ENCODE peak calls at places on chromosomes 2 and 18, in eight cellular contexts. One of them, this sample, is unnamed.

GRCh38 chr2:100895402-100895801 is 75.5 kb downstream of the NPAS2 start:
- DNase-seq in adrenal gland: peak
- DNase-seq in BJ: no peak
- DNase-seq in CD4-positive, alpha-beta T cell: no peak
- DNase-seq in cardiac muscle cell: no peak
- DNase-seq in fibroblast of mammary gland: no peak
- DNase-seq in psoas muscle: no peak
- DNase-seq in GM23338: no peak
- DNase-seq in this sample: no peak

GRCh38 chr2:180416553-180417113 is 409.5 kb upstream of the CWC22 start:
- DNase-seq in adrenal gland: no peak
- DNase-seq in BJ: no peak
- DNase-seq in CD4-positive, alpha-beta T cell: no peak
- DNase-seq in cardiac muscle cell: no peak
- DNase-seq in fibroblast of mammary gland: no peak
- DNase-seq in psoas muscle: no peak
- DNase-seq in GM23338: no peak
- DNase-seq in this sample: no peak

GRCh38 chr2:234694244-234695013 is 197.5 kb upstream of the ARL4C start:
- DNase-seq in adrenal gland: no peak
- DNase-seq in BJ: no peak
- DNase-seq in CD4-positive, alpha-beta T cell: no peak
- DNase-seq in cardiac muscle cell: peak
- DNase-seq in fibroblast of mammary gland: peak
- DNase-seq in psoas muscle: no peak
- DNase-seq in GM23338: no peak
- DNase-seq in this sample: no peak

GRCh38 chr2:191931332-191931731 is 84.4 kb upstream of the CAVIN2 start:
- DNase-seq in adrenal gland: no peak
- DNase-seq in BJ: no peak
- DNase-seq in CD4-positive, alpha-beta T cell: no peak
- DNase-seq in cardiac muscle cell: no peak
- DNase-seq in fibroblast of mammary gland: no peak
- DNase-seq in psoas muscle: no peak
- DNase-seq in GM23338: no peak
- DNase-seq in this sample: no peak

GRCh38 chr2:8376603-8377423 is 305.0 kb upstream of the ID2 start:
- DNase-seq in adrenal gland: no peak
- DNase-seq in BJ: no peak
- DNase-seq in CD4-positive, alpha-beta T cell: no peak
- DNase-seq in cardiac muscle cell: no peak
- DNase-seq in fibroblast of mammary gland: no peak
- DNase-seq in psoas muscle: no peak
- DNase-seq in GM23338: no peak
- DNase-seq in this sample: no peak

GRCh38 chr2:124566518-124566970 is 541.5 kb downstream of the CNTNAP5 start:
- DNase-seq in adrenal gland: no peak
- DNase-seq in BJ: no peak
- DNase-seq in CD4-positive, alpha-beta T cell: no peak
- DNase-seq in cardiac muscle cell: peak
- DNase-seq in fibroblast of mammary gland: no peak
- DNase-seq in psoas muscle: no peak
- DNase-seq in GM23338: no peak
- DNase-seq in this sample: no peak

GRCh38 chr2:187336332-187336731 is 111.7 kb downstream of the CALCRL start:
- DNase-seq in adrenal gland: no peak
- DNase-seq in BJ: no peak
- DNase-seq in CD4-positive, alpha-beta T cell: no peak
- DNase-seq in cardiac muscle cell: no peak
- DNase-seq in fibroblast of mammary gland: no peak
- DNase-seq in psoas muscle: no peak
- DNase-seq in GM23338: no peak
- DNase-seq in this sample: no peak

GRCh38 chr2:62156861-62157496 is 38.9 kb upstream of the B3GNT2 start:
- DNase-seq in adrenal gland: no peak
- DNase-seq in BJ: no peak
- DNase-seq in CD4-positive, alpha-beta T cell: no peak
- DNase-seq in cardiac muscle cell: no peak
- DNase-seq in fibroblast of mammary gland: no peak
- DNase-seq in psoas muscle: no peak
- DNase-seq in GM23338: peak
- DNase-seq in this sample: no peak

GRCh38 chr2:15792331-15792730 is 148.0 kb upstream of the MYCN start:
- DNase-seq in adrenal gland: no peak
- DNase-seq in BJ: no peak
- DNase-seq in CD4-positive, alpha-beta T cell: no peak
- DNase-seq in cardiac muscle cell: no peak
- DNase-seq in fibroblast of mammary gland: no peak
- DNase-seq in psoas muscle: no peak
- DNase-seq in GM23338: no peak
- DNase-seq in this sample: no peak

GRCh38 chr2:239278941-239279365 is 121.9 kb downstream of the HDAC4 start:
- DNase-seq in adrenal gland: no peak
- DNase-seq in BJ: no peak
- DNase-seq in CD4-positive, alpha-beta T cell: no peak
- DNase-seq in cardiac muscle cell: no peak
- DNase-seq in fibroblast of mammary gland: peak
- DNase-seq in psoas muscle: no peak
- DNase-seq in GM23338: no peak
- DNase-seq in this sample: no peak

GRCh38 chr2:34979148-34979547 is 1376.4 kb upstream of the CRIM1 start:
- DNase-seq in adrenal gland: no peak
- DNase-seq in BJ: no peak
- DNase-seq in CD4-positive, alpha-beta T cell: no peak
- DNase-seq in cardiac muscle cell: no peak
- DNase-seq in fibroblast of mammary gland: no peak
- DNase-seq in psoas muscle: no peak
- DNase-seq in GM23338: no peak
- DNase-seq in this sample: no peak

GRCh38 chr2:162480067-162480466 is 136.1 kb downstream of the GCA start:
- DNase-seq in adrenal gland: no peak
- DNase-seq in BJ: no peak
- DNase-seq in CD4-positive, alpha-beta T cell: no peak
- DNase-seq in cardiac muscle cell: no peak
- DNase-seq in fibroblast of mammary gland: no peak
- DNase-seq in psoas muscle: no peak
- DNase-seq in GM23338: no peak
- DNase-seq in this sample: no peak

GRCh38 chr2:162161634-162162033 is 9.6 kb upstream of the GCG start:
- DNase-seq in adrenal gland: no peak
- DNase-seq in BJ: no peak
- DNase-seq in CD4-positive, alpha-beta T cell: no peak
- DNase-seq in cardiac muscle cell: no peak
- DNase-seq in fibroblast of mammary gland: no peak
- DNase-seq in psoas muscle: no peak
- DNase-seq in GM23338: no peak
- DNase-seq in this sample: no peak

GRCh38 chr2:134460583-134460998 is 206.7 kb downstream of the MGAT5 start:
- DNase-seq in adrenal gland: peak
- DNase-seq in BJ: no peak
- DNase-seq in CD4-positive, alpha-beta T cell: no peak
- DNase-seq in cardiac muscle cell: peak
- DNase-seq in fibroblast of mammary gland: peak
- DNase-seq in psoas muscle: no peak
- DNase-seq in GM23338: peak
- DNase-seq in this sample: peak

GRCh38 chr18:58158008-58158407 is 114.0 kb downstream of the NEDD4L start:
- DNase-seq in adrenal gland: no peak
- DNase-seq in BJ: no peak
- DNase-seq in CD4-positive, alpha-beta T cell: no peak
- DNase-seq in cardiac muscle cell: no peak
- DNase-seq in fibroblast of mammary gland: no peak
- DNase-seq in psoas muscle: no peak
- DNase-seq in GM23338: no peak
- DNase-seq in this sample: no peak

GRCh38 chr2:113979172-113980128 is 89.6 kb downstream of the ACTR3 start:
- DNase-seq in adrenal gland: no peak
- DNase-seq in BJ: no peak
- DNase-seq in CD4-positive, alpha-beta T cell: no peak
- DNase-seq in cardiac muscle cell: no peak
- DNase-seq in fibroblast of mammary gland: no peak
- DNase-seq in psoas muscle: no peak
- DNase-seq in GM23338: peak
- DNase-seq in this sample: peak

GRCh38 chr2:218851286-218851685 is 8.3 kb upstream of the WNT6 start:
- DNase-seq in adrenal gland: no peak
- DNase-seq in BJ: no peak
- DNase-seq in CD4-positive, alpha-beta T cell: peak
- DNase-seq in cardiac muscle cell: no peak
- DNase-seq in fibroblast of mammary gland: no peak
- DNase-seq in psoas muscle: no peak
- DNase-seq in GM23338: no peak
- DNase-seq in this sample: no peak

GRCh38 chr2:4110273-4110672 is 406.9 kb downstream of the DCDC2C start:
- DNase-seq in adrenal gland: no peak
- DNase-seq in BJ: no peak
- DNase-seq in CD4-positive, alpha-beta T cell: no peak
- DNase-seq in cardiac muscle cell: no peak
- DNase-seq in fibroblast of mammary gland: no peak
- DNase-seq in psoas muscle: no peak
- DNase-seq in GM23338: no peak
- DNase-seq in this sample: no peak
- TF ChIP-seq CTCF in adrenal gland: no peak
- TF ChIP-seq CTCF in BJ: no peak
- TF ChIP-seq CTCF in CD4-positive, alpha-beta T cell: no peak
- TF ChIP-seq CTCF in cardiac muscle cell: no peak
- TF ChIP-seq CTCF in fibroblast of mammary gland: no peak
- TF ChIP-seq CTCF in psoas muscle: no peak
- TF ChIP-seq CTCF in GM23338: peak
- TF ChIP-seq CTCF in this sample: no peak

GRCh38 chr18:35775887-35776286 is 194.3 kb downstream of the GALNT1 start:
- DNase-seq in adrenal gland: no peak
- DNase-seq in BJ: no peak
- DNase-seq in CD4-positive, alpha-beta T cell: no peak
- DNase-seq in cardiac muscle cell: peak
- DNase-seq in fibroblast of mammary gland: peak
- DNase-seq in psoas muscle: no peak
- DNase-seq in GM23338: peak
- DNase-seq in this sample: no peak

GRCh38 chr18:35778850-35779634 is 193.4 kb upstream of the RMP24 start:
- DNase-seq in adrenal gland: no peak
- DNase-seq in BJ: no peak
- DNase-seq in CD4-positive, alpha-beta T cell: no peak
- DNase-seq in cardiac muscle cell: no peak
- DNase-seq in fibroblast of mammary gland: peak
- DNase-seq in psoas muscle: peak
- DNase-seq in GM23338: no peak
- DNase-seq in this sample: no peak

GRCh38 chr18:35776481-35776880 is 194.9 kb downstream of the GALNT1 start:
- DNase-seq in adrenal gland: no peak
- DNase-seq in BJ: no peak
- DNase-seq in CD4-positive, alpha-beta T cell: no peak
- DNase-seq in cardiac muscle cell: no peak
- DNase-seq in fibroblast of mammary gland: peak
- DNase-seq in psoas muscle: no peak
- DNase-seq in GM23338: no peak
- DNase-seq in this sample: no peak

GRCh38 chr18:35780937-35781336 is 191.5 kb upstream of the RMP24 start:
- DNase-seq in adrenal gland: no peak
- DNase-seq in BJ: no peak
- DNase-seq in CD4-positive, alpha-beta T cell: no peak
- DNase-seq in cardiac muscle cell: no peak
- DNase-seq in fibroblast of mammary gland: no peak
- DNase-seq in psoas muscle: no peak
- DNase-seq in GM23338: peak
- DNase-seq in this sample: no peak

DNA sequence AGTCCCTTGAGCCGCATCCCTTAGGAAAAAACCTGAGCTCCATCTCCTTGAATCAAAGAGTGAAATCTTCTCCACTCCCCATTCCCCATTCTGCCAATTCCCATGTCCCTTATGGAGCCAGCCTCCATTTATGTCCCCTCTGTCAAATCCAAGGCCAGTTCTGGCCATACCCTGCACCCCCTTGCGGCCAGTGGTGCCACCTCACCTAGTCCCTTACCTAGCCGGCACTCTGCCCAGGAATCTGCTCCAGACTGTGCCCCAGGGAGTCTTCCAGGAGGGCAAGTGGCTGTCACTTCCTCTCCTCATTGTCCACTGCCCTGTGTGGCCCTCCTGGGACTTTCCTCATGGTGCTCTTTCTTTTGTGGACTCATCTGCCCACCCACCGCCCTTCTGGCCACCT is 195.4 kb upstream of the RMP24 start:
- DNase-seq in adrenal gland: no peak
- DNase-seq in BJ: no peak
- DNase-seq in CD4-positive, alpha-beta T cell: no peak
- DNase-seq in cardiac muscle cell: no peak
- DNase-seq in fibroblast of mammary gland: no peak
- DNase-seq in psoas muscle: no peak
- DNase-seq in GM23338: peak
- DNase-seq in this sample: no peak
- TF ChIP-seq CTCF in adrenal gland: no peak
- TF ChIP-seq CTCF in BJ: no peak
- TF ChIP-seq CTCF in CD4-positive, alpha-beta T cell: no peak
- TF ChIP-seq CTCF in cardiac muscle cell: no peak
- TF ChIP-seq CTCF in fibroblast of mammary gland: no peak
- TF ChIP-seq CTCF in psoas muscle: no peak
- TF ChIP-seq CTCF in GM23338: peak
- TF ChIP-seq CTCF in this sample: no peak

GRCh38 chr18:12342661-12343060 is 34.4 kb downstream of the AFG3L2 start:
- DNase-seq in adrenal gland: no peak
- DNase-seq in BJ: no peak
- DNase-seq in CD4-positive, alpha-beta T cell: no peak
- DNase-seq in cardiac muscle cell: no peak
- DNase-seq in fibroblast of mammary gland: no peak
- DNase-seq in psoas muscle: no peak
- DNase-seq in GM23338: no peak
- DNase-seq in this sample: no peak
- TF ChIP-seq CTCF in adrenal gland: no peak
- TF ChIP-seq CTCF in BJ: no peak
- TF ChIP-seq CTCF in CD4-positive, alpha-beta T cell: no peak
- TF ChIP-seq CTCF in cardiac muscle cell: no peak
- TF ChIP-seq CTCF in fibroblast of mammary gland: no peak
- TF ChIP-seq CTCF in psoas muscle: no peak
- TF ChIP-seq CTCF in GM23338: no peak
- TF ChIP-seq CTCF in this sample: no peak

GRCh38 chr2:1907849-1908533 is 163.7 kb upstream of the PXDN start:
- DNase-seq in adrenal gland: no peak
- DNase-seq in BJ: no peak
- DNase-seq in CD4-positive, alpha-beta T cell: no peak
- DNase-seq in cardiac muscle cell: no peak
- DNase-seq in fibroblast of mammary gland: no peak
- DNase-seq in psoas muscle: no peak
- DNase-seq in GM23338: no peak
- DNase-seq in this sample: no peak

GRCh38 chr2:1910021-1910420 is 165.7 kb upstream of the PXDN start:
- DNase-seq in adrenal gland: no peak
- DNase-seq in BJ: no peak
- DNase-seq in CD4-positive, alpha-beta T cell: no peak
- DNase-seq in cardiac muscle cell: no peak
- DNase-seq in fibroblast of mammary gland: no peak
- DNase-seq in psoas muscle: no peak
- DNase-seq in GM23338: no peak
- DNase-seq in this sample: no peak

GRCh38 chr2:1912771-1913170 is 168.5 kb upstream of the PXDN start:
- DNase-seq in adrenal gland: no peak
- DNase-seq in BJ: no peak
- DNase-seq in CD4-positive, alpha-beta T cell: no peak
- DNase-seq in cardiac muscle cell: no peak
- DNase-seq in fibroblast of mammary gland: no peak
- DNase-seq in psoas muscle: no peak
- DNase-seq in GM23338: no peak
- DNase-seq in this sample: no peak

GRCh38 chr2:1911811-1912210 is 167.5 kb upstream of the PXDN start:
- DNase-seq in adrenal gland: no peak
- DNase-seq in BJ: no peak
- DNase-seq in CD4-positive, alpha-beta T cell: no peak
- DNase-seq in cardiac muscle cell: no peak
- DNase-seq in fibroblast of mammary gland: no peak
- DNase-seq in psoas muscle: no peak
- DNase-seq in GM23338: no peak
- DNase-seq in this sample: no peak

GRCh38 chr2:1910562-1911256 is 166.4 kb upstream of the PXDN start:
- DNase-seq in adrenal gland: no peak
- DNase-seq in BJ: no peak
- DNase-seq in CD4-positive, alpha-beta T cell: no peak
- DNase-seq in cardiac muscle cell: no peak
- DNase-seq in fibroblast of mammary gland: peak
- DNase-seq in psoas muscle: no peak
- DNase-seq in GM23338: peak
- DNase-seq in this sample: no peak
- TF ChIP-seq CTCF in adrenal gland: no peak
- TF ChIP-seq CTCF in BJ: peak
- TF ChIP-seq CTCF in CD4-positive, alpha-beta T cell: no peak
- TF ChIP-seq CTCF in cardiac muscle cell: no peak
- TF ChIP-seq CTCF in fibroblast of mammary gland: no peak
- TF ChIP-seq CTCF in psoas muscle: no peak
- TF ChIP-seq CTCF in GM23338: peak
- TF ChIP-seq CTCF in this sample: no peak

This sample was measured in endothelial cell.